ENCODE peak calls at places on chromosome 2, in six cellular contexts. D is IMR-90, E is H9, W is mesenchymal stem cell, S is neuronal stem cell, O is mesendoderm. H is an unnamed sample.
A peak's percentile ranks its signal among the peaks of the same experiment; 100 is the strongest.

GRCh38 chr2:240301256-240301795 is 134.1 kb upstream of the GPC1 start:
- DNase-seq in S (no peak), D (no peak), W (no peak), O (no peak), E (peak; percentile 14), H (no peak)

GRCh38 chr2:40123321-40123720 is 328.6 kb downstream of the SLC8A1 start:
- DNase-seq in O (no peak), S (no peak), W (no peak), E (no peak), D (no peak), H (no peak)

GRCh38 chr2:112142525-112143078 is 4.4 kb downstream of the FBLN7 start:
- DNase-seq in W (no peak), S (no peak), D (no peak), O (no peak), E (no peak), H (peak; percentile 39)

GRCh38 chr2:174711206-174711605 is 53.1 kb downstream of the CHRNA1 start:
- DNase-seq in O (peak; percentile 42), S (no peak), D (peak; percentile 84), W (peak; percentile 24), E (no peak), H (no peak)

GRCh38 chr2:8424997-8425900 is 256.6 kb upstream of the ID2 start:
- DNase-seq in W (no peak), O (no peak), S (no peak), D (no peak), E (no peak), H (no peak)

GRCh38 chr2:209578394-209579006 is 154.7 kb downstream of the MAP2 start:
- DNase-seq in E (no peak), D (no peak), W (no peak), O (peak; percentile 49), S (no peak), H (no peak)

GRCh38 chr2:43276517-43276931 is 50.1 kb upstream of the ZFP36L2 start:
- DNase-seq in W (peak; percentile 45), S (no peak), D (no peak), E (no peak), O (peak; percentile 33), H (no peak)

GRCh38 chr2:126568734-126569133 is 87.2 kb upstream of the GYPC start:
- DNase-seq in O (no peak), D (no peak), S (no peak), E (no peak), W (no peak), H (no peak)

GRCh38 chr2:47796090-47796697 is 13.2 kb downstream of the MSH6 start:
- DNase-seq in E (no peak), O (no peak), D (no peak), W (no peak), S (no peak), H (no peak)

GRCh38 chr2:27182346-27182745 is 29.5 kb upstream of the ATRAID start:
- DNase-seq in O (no peak), D (peak; percentile 85), E (no peak), S (no peak), W (peak; percentile 24), H (no peak)

GRCh38 chr2:96138146-96139145 is at the start of gene ASTL:
- DNase-seq in D (peak; percentile 32), E (peak; percentile 98), W (peak; percentile 32), S (no peak), O (peak; percentile 75), H (peak; percentile 88)

GRCh38 chr2:224584111-224584764 is 925 bp downstream of the CUL3 start:
- DNase-seq in D (peak; percentile 38), W (peak; percentile 66), O (peak; percentile 53), S (peak; percentile 17), E (no peak), H (no peak)

GRCh38 chr2:55771612-55772011 is 78.0 kb upstream of the PNPT1 start:
- DNase-seq in O (peak; percentile 13), E (no peak), W (peak; percentile 61), D (peak; percentile 67), S (no peak), H (no peak)

GRCh38 chr2:68234405-68234804 is 17.9 kb downstream of the PPP3R1 start:
- DNase-seq in O (no peak), S (no peak), D (no peak), W (no peak), E (no peak), H (no peak)

GRCh38 chr2:37377187-37377532 is 32.7 kb downstream of the QPCT start:
- DNase-seq in D (peak; percentile 66), E (no peak), S (no peak), W (peak; percentile 19), O (no peak), H (peak; percentile 20)

GRCh38 chr2:62010632-62011276 is 105.3 kb downstream of the COMMD1 start:
- DNase-seq in O (no peak), E (no peak), S (no peak), D (no peak), W (no peak), H (no peak)

GRCh38 chr2:202704248-202704647 is 69.5 kb downstream of the FAM117B start:
- DNase-seq in O (peak; percentile 50), W (no peak), D (no peak), S (no peak), E (no peak), H (no peak)

GRCh38 chr2:202592580-202592979 is 42.2 kb upstream of the FAM117B start:
- DNase-seq in D (peak; percentile 50), S (no peak), E (no peak), W (no peak), O (no peak), H (no peak)

GRCh38 chr2:203840816-203841215 is 26.8 kb upstream of the CTLA4 start:
- DNase-seq in O (peak; percentile 7), S (no peak), W (no peak), D (no peak), E (no peak), H (no peak)

GRCh38 chr2:20093263-20094141 is 42.1 kb upstream of the LAPTM4A start:
- DNase-seq in D (peak; percentile 82), O (peak; percentile 91), W (peak; percentile 80), S (no peak), E (peak; percentile 78), H (peak; percentile 59)

GRCh38 chr2:185947722-185948121 is 209.1 kb downstream of the FSIP2 start:
- DNase-seq in S (peak; percentile 27), E (no peak), W (no peak), O (no peak), D (no peak), H (no peak)

GRCh38 chr2:185939858-185940257 is 201.3 kb downstream of the FSIP2 start:
- DNase-seq in W (no peak), E (no peak), O (no peak), D (no peak), S (no peak), H (no peak)

DNA sequence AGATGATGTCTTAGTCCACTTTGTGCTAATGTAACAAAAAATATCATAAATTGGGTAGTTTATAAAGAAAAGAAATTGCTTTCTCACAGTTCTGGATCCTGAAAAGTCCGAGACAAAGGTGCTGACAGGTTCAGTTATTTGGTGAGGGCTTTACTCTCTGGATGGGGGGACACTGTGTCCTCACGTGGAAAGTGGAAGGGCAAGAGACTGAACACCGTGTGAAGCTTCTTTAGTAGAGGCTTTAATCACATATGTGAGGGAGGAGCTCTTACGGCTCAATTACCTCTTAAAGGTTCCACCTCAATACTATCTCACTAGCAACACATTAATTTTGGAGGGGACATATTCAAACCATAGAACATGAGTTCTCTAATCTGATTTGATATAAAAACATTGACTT is 204.3 kb downstream of the FSIP2 start:
- DNase-seq in S (no peak), E (no peak), W (no peak), O (no peak), D (no peak), H (no peak)
- H2BK15ac ChIP-seq in S (no peak overlapping the region), E (no peak overlapping the region), W (no peak overlapping the region), O (no peak overlapping the region), D (no peak overlapping the region), H (no peak overlapping the region)

GRCh38 chr2:66854304-66854703 is 419.4 kb downstream of the MEIS1 start:
- DNase-seq in E (no peak), O (no peak), D (peak; percentile 62), S (no peak), W (no peak), H (no peak)
- H2BK15ac ChIP-seq in E (no peak overlapping the region), O (no peak overlapping the region), D (peak overlapping the region; percentile 45), S (no peak overlapping the region), W (no peak overlapping the region), H (no peak overlapping the region)

GRCh38 chr2:146214394-146214929 is 1630.4 kb upstream of the ACVR2A start:
- DNase-seq in O (no peak), S (no peak), W (no peak), E (no peak), D (no peak), H (no peak)
- H2BK15ac ChIP-seq in O (no peak overlapping the region), S (no peak overlapping the region), W (no peak overlapping the region), E (no peak overlapping the region), D (no peak overlapping the region), H (no peak overlapping the region)

DNA sequence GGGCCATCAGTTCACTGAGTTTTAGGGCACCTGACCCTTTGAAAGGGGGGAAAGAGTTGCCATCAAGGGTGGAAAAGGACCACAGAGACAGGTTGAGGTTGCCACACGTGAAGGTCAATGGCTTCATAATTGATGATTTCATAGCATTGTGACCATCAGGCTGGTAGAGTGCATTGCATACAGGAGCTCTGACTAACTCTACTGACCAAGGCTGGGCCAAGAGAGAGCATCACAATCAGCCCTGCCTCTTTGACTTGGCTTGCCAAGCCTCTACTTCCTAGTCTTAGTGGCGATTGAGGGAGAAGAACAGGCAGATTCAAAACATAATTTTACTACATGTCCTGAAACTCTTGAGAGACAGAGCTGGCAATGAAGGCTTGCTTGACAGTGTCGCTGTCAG is 5.8 kb upstream of the TNP1 start:
- DNase-seq in D (no peak), O (no peak), E (no peak), S (no peak), W (no peak), H (no peak)
- H2BK15ac ChIP-seq in D (no peak overlapping the region), O (no peak overlapping the region), E (no peak overlapping the region), S (no peak overlapping the region), W (no peak overlapping the region), H (no peak overlapping the region)

GRCh38 chr2:187542123-187542522 is 12.1 kb downstream of the TFPI start:
- DNase-seq in D (no peak), O (no peak), S (no peak), E (no peak), W (peak; percentile 62), H (no peak)
- H2BK15ac ChIP-seq in D (peak overlapping the region; percentile 50), O (no peak overlapping the region), S (no peak overlapping the region), E (no peak overlapping the region), W (no peak overlapping the region), H (no peak overlapping the region)

DNA sequence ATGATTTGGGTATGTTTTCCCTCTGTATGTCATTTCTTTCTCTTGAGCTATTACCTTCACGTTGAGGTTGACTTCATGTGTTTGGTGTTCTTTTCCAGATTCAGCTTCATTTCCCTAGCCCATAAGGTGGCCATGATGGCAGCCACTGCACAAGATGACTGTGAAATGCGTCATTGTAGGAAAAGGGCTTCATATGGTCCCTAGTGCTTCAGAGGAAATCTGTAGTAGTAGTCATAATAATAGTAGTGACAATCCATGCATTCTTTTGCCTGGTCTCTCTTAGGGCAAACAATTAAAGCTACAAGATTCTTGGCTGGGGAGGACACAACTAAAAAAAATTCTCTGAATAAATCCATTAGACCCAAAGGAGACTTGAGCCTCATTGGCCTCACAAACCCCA is 28.4 kb downstream of the AOX1 start:
- DNase-seq in E (no peak), D (no peak), S (no peak), W (no peak), O (no peak), H (no peak)
- H2BK15ac ChIP-seq in E (no peak overlapping the region), D (peak overlapping the region; percentile 65), S (no peak overlapping the region), W (no peak overlapping the region), O (no peak overlapping the region), H (no peak overlapping the region)

GRCh38 chr2:77102927-77103326 is 419.2 kb downstream of the LRRTM4 start:
- DNase-seq in D (no peak), E (no peak), W (no peak), O (no peak), S (no peak), H (no peak)
- H2BK15ac ChIP-seq in D (no peak overlapping the region), E (no peak overlapping the region), W (no peak overlapping the region), O (no peak overlapping the region), S (no peak overlapping the region), H (no peak overlapping the region)

H was measured in H1.